ENCODE peak calls at places on chromosomes 3 and 15, in nine cellular contexts. One of them, this sample, is unnamed.

GRCh38 chr3:101509276-101509675 is 3.7 kb downstream of the SENP7 start:
- DNase-seq in renal cortical epithelial cell: no peak
- DNase-seq in stimulated activated CD4-positive, alpha-beta T cell treated with anti-CD3 and anti-CD28 coated beads, Interleukin-15, amount 100 ng/mL, for 24 hours: no peak
- DNase-seq in HEK293T: no peak
- DNase-seq in HFFc6: no peak
- DNase-seq in NCI-H2171: no peak
- DNase-seq in OCI-LY7: no peak
- DNase-seq in SHP77: no peak
- DNase-seq in left lung: no peak
- DNase-seq in this sample: no peak

GRCh38 chr3:126508539-126508938 is 9.0 kb downstream of the UROC1 start:
- DNase-seq in HFFc6: no peak
- DNase-seq in HEK293T: no peak
- DNase-seq in renal cortical epithelial cell: peak
- DNase-seq in NCI-H2171: no peak
- DNase-seq in stimulated activated CD4-positive, alpha-beta T cell treated with anti-CD3 and anti-CD28 coated beads, Interleukin-15, amount 100 ng/mL, for 24 hours: no peak
- DNase-seq in left lung: peak
- DNase-seq in SHP77: no peak
- DNase-seq in OCI-LY7: no peak
- DNase-seq in this sample: peak

GRCh38 chr3:48858709-48859108 is 11.0 kb upstream of the PRKAR2A start:
- DNase-seq in stimulated activated CD4-positive, alpha-beta T cell treated with anti-CD3 and anti-CD28 coated beads, Interleukin-15, amount 100 ng/mL, for 24 hours: no peak
- DNase-seq in OCI-LY7: no peak
- DNase-seq in HFFc6: no peak
- DNase-seq in left lung: no peak
- DNase-seq in NCI-H2171: no peak
- DNase-seq in SHP77: no peak
- DNase-seq in renal cortical epithelial cell: no peak
- DNase-seq in HEK293T: no peak
- DNase-seq in this sample: no peak

GRCh38 chr15:31227954-31228542 is 98.6 kb upstream of the KLF13 start:
- DNase-seq in left lung: peak
- DNase-seq in stimulated activated CD4-positive, alpha-beta T cell treated with anti-CD3 and anti-CD28 coated beads, Interleukin-15, amount 100 ng/mL, for 24 hours: no peak
- DNase-seq in HEK293T: no peak
- DNase-seq in HFFc6: no peak
- DNase-seq in NCI-H2171: no peak
- DNase-seq in SHP77: no peak
- DNase-seq in renal cortical epithelial cell: no peak
- DNase-seq in OCI-LY7: peak
- DNase-seq in this sample: no peak

GRCh38 chr3:139260793-139261736 is 82.8 kb upstream of the MRPS22 start:
- DNase-seq in SHP77: no peak
- DNase-seq in renal cortical epithelial cell: no peak
- DNase-seq in HFFc6: no peak
- DNase-seq in left lung: no peak
- DNase-seq in OCI-LY7: no peak
- DNase-seq in NCI-H2171: no peak
- DNase-seq in stimulated activated CD4-positive, alpha-beta T cell treated with anti-CD3 and anti-CD28 coated beads, Interleukin-15, amount 100 ng/mL, for 24 hours: no peak
- DNase-seq in HEK293T: no peak
- DNase-seq in this sample: no peak

GRCh38 chr3:136818191-136818850 is 605 bp upstream of the SLC35G2 start:
- DNase-seq in HEK293T: peak
- DNase-seq in stimulated activated CD4-positive, alpha-beta T cell treated with anti-CD3 and anti-CD28 coated beads, Interleukin-15, amount 100 ng/mL, for 24 hours: peak
- DNase-seq in NCI-H2171: no peak
- DNase-seq in left lung: no peak
- DNase-seq in renal cortical epithelial cell: peak
- DNase-seq in SHP77: peak
- DNase-seq in OCI-LY7: peak
- DNase-seq in HFFc6: peak
- DNase-seq in this sample: peak

GRCh38 chr3:66068255-66068654 is 29.5 kb upstream of the MAGI1 start:
- DNase-seq in HFFc6: no peak
- DNase-seq in stimulated activated CD4-positive, alpha-beta T cell treated with anti-CD3 and anti-CD28 coated beads, Interleukin-15, amount 100 ng/mL, for 24 hours: no peak
- DNase-seq in NCI-H2171: no peak
- DNase-seq in SHP77: no peak
- DNase-seq in HEK293T: no peak
- DNase-seq in renal cortical epithelial cell: no peak
- DNase-seq in OCI-LY7: no peak
- DNase-seq in left lung: no peak
- DNase-seq in this sample: no peak

GRCh38 chr15:84840741-84841429 is 23.7 kb downstream of the ALPK3 start:
- DNase-seq in stimulated activated CD4-positive, alpha-beta T cell treated with anti-CD3 and anti-CD28 coated beads, Interleukin-15, amount 100 ng/mL, for 24 hours: no peak
- DNase-seq in HFFc6: peak
- DNase-seq in NCI-H2171: no peak
- DNase-seq in SHP77: peak
- DNase-seq in OCI-LY7: no peak
- DNase-seq in renal cortical epithelial cell: peak
- DNase-seq in left lung: peak
- DNase-seq in HEK293T: no peak
- DNase-seq in this sample: peak

GRCh38 chr15:47856071-47856470 is 138.8 kb downstream of the SEMA6D start:
- DNase-seq in HFFc6: no peak
- DNase-seq in SHP77: no peak
- DNase-seq in OCI-LY7: no peak
- DNase-seq in renal cortical epithelial cell: no peak
- DNase-seq in left lung: no peak
- DNase-seq in HEK293T: no peak
- DNase-seq in NCI-H2171: no peak
- DNase-seq in stimulated activated CD4-positive, alpha-beta T cell treated with anti-CD3 and anti-CD28 coated beads, Interleukin-15, amount 100 ng/mL, for 24 hours: no peak
- DNase-seq in this sample: no peak

GRCh38 chr3:130516645-130517512 is at the start of gene COL6A6:
- DNase-seq in HFFc6: no peak
- DNase-seq in HEK293T: peak
- DNase-seq in NCI-H2171: no peak
- DNase-seq in left lung: peak
- DNase-seq in renal cortical epithelial cell: no peak
- DNase-seq in OCI-LY7: no peak
- DNase-seq in stimulated activated CD4-positive, alpha-beta T cell treated with anti-CD3 and anti-CD28 coated beads, Interleukin-15, amount 100 ng/mL, for 24 hours: no peak
- DNase-seq in SHP77: no peak
- DNase-seq in this sample: no peak

GRCh38 chr15:93087825-93088199 is 1.2 kb downstream of the RGMA start:
- DNase-seq in left lung: no peak
- DNase-seq in NCI-H2171: peak
- DNase-seq in HEK293T: peak
- DNase-seq in stimulated activated CD4-positive, alpha-beta T cell treated with anti-CD3 and anti-CD28 coated beads, Interleukin-15, amount 100 ng/mL, for 24 hours: peak
- DNase-seq in HFFc6: peak
- DNase-seq in SHP77: no peak
- DNase-seq in renal cortical epithelial cell: peak
- DNase-seq in OCI-LY7: peak
- DNase-seq in this sample: peak

GRCh38 chr15:60020736-60021135 is 16.6 kb downstream of the FOXB1 start:
- DNase-seq in stimulated activated CD4-positive, alpha-beta T cell treated with anti-CD3 and anti-CD28 coated beads, Interleukin-15, amount 100 ng/mL, for 24 hours: no peak
- DNase-seq in HEK293T: no peak
- DNase-seq in HFFc6: no peak
- DNase-seq in SHP77: no peak
- DNase-seq in renal cortical epithelial cell: no peak
- DNase-seq in left lung: no peak
- DNase-seq in OCI-LY7: no peak
- DNase-seq in NCI-H2171: no peak
- DNase-seq in this sample: no peak

GRCh38 chr3:69306239-69307185 is 79.4 kb downstream of the FRMD4B start:
- DNase-seq in stimulated activated CD4-positive, alpha-beta T cell treated with anti-CD3 and anti-CD28 coated beads, Interleukin-15, amount 100 ng/mL, for 24 hours: peak
- DNase-seq in left lung: no peak
- DNase-seq in OCI-LY7: peak
- DNase-seq in HEK293T: peak
- DNase-seq in SHP77: peak
- DNase-seq in HFFc6: peak
- DNase-seq in renal cortical epithelial cell: peak
- DNase-seq in NCI-H2171: peak
- DNase-seq in this sample: peak

GRCh38 chr3:294581-294980 is 98.0 kb downstream of the CHL1 start:
- DNase-seq in renal cortical epithelial cell: no peak
- DNase-seq in SHP77: no peak
- DNase-seq in OCI-LY7: no peak
- DNase-seq in stimulated activated CD4-positive, alpha-beta T cell treated with anti-CD3 and anti-CD28 coated beads, Interleukin-15, amount 100 ng/mL, for 24 hours: no peak
- DNase-seq in HFFc6: no peak
- DNase-seq in NCI-H2171: no peak
- DNase-seq in left lung: no peak
- DNase-seq in HEK293T: no peak
- DNase-seq in this sample: no peak

GRCh38 chr15:41775651-41776050 is 1.4 kb downstream of the MAPKBP1 start:
- DNase-seq in left lung: no peak
- DNase-seq in SHP77: no peak
- DNase-seq in renal cortical epithelial cell: peak
- DNase-seq in stimulated activated CD4-positive, alpha-beta T cell treated with anti-CD3 and anti-CD28 coated beads, Interleukin-15, amount 100 ng/mL, for 24 hours: no peak
- DNase-seq in HEK293T: no peak
- DNase-seq in NCI-H2171: peak
- DNase-seq in HFFc6: no peak
- DNase-seq in OCI-LY7: peak
- DNase-seq in this sample: no peak

GRCh38 chr15:58761010-58761388 is 10.1 kb upstream of the MINDY2 start:
- DNase-seq in stimulated activated CD4-positive, alpha-beta T cell treated with anti-CD3 and anti-CD28 coated beads, Interleukin-15, amount 100 ng/mL, for 24 hours: peak
- DNase-seq in left lung: no peak
- DNase-seq in SHP77: no peak
- DNase-seq in renal cortical epithelial cell: no peak
- DNase-seq in OCI-LY7: peak
- DNase-seq in HFFc6: no peak
- DNase-seq in HEK293T: no peak
- DNase-seq in NCI-H2171: no peak
- DNase-seq in this sample: no peak

GRCh38 chr3:30770387-30770786 is 124.1 kb downstream of the GADL1 start:
- DNase-seq in OCI-LY7: no peak
- DNase-seq in renal cortical epithelial cell: peak
- DNase-seq in HFFc6: peak
- DNase-seq in NCI-H2171: no peak
- DNase-seq in left lung: no peak
- DNase-seq in HEK293T: no peak
- DNase-seq in stimulated activated CD4-positive, alpha-beta T cell treated with anti-CD3 and anti-CD28 coated beads, Interleukin-15, amount 100 ng/mL, for 24 hours: no peak
- DNase-seq in SHP77: no peak
- DNase-seq in this sample: peak

This sample was measured in HCEC 1CT.